ENCODE peak calls at places on chromosomes 5 and 9, in seven cellular contexts. Y is mucosa of descending colon, O is cardiac muscle cell, W is astrocyte, B is psoas muscle, P is IMR-90, E is endodermal cell. U is an unnamed sample. For H3K4me1, the result is how much of the 10 kb centered on the place peaks cover.

GRCh38 chr9:107488400-107489143 is 997 bp downstream of the KLF4 start:
- DNase-seq in W (peak), E (peak), Y (peak), P (peak), O (peak), B (peak), U (no peak)

GRCh38 chr5:133472829-133473228 is 139.5 kb downstream of the FSTL4 start:
- DNase-seq in Y (no peak), B (no peak), O (no peak), E (peak), W (no peak), P (no peak), U (no peak)

GRCh38 chr9:87498046-87498815 is 564 bp downstream of the DAPK1 start:
- DNase-seq in Y (no peak), W (peak), E (peak), P (no peak), O (peak), B (peak), U (peak)

GRCh38 chr5:36662291-36662851 is 56.0 kb downstream of the SLC1A3 start:
- DNase-seq in E (peak), O (no peak), B (no peak), Y (no peak), W (peak), P (no peak), U (no peak)

GRCh38 chr9:86494644-86495081 is 140.5 kb upstream of the TUT7 start:
- DNase-seq in E (no peak), O (peak), W (peak), B (no peak), P (peak), Y (no peak), U (no peak)

GRCh38 chr9:114316605-114317230 is 6.2 kb upstream of the ORM1 start:
- DNase-seq in Y (peak), E (peak), P (no peak), O (no peak), B (no peak), W (peak), U (peak)

GRCh38 chr5:172405226-172405625 is 49.1 kb downstream of the SH3PXD2B start:
- DNase-seq in W (no peak), O (no peak), Y (no peak), E (no peak), P (no peak), B (no peak), U (no peak)

GRCh38 chr9:126081746-126082145 is 244.9 kb upstream of the MVB12B start:
- DNase-seq in Y (no peak), O (no peak), E (no peak), P (no peak), B (no peak), W (no peak), U (no peak)

GRCh38 chr5:145449794-145450193 is 385.3 kb downstream of the PRELID2 start:
- DNase-seq in B (no peak), E (no peak), Y (no peak), O (no peak), P (no peak), W (no peak), U (no peak)

GRCh38 chr9:123893831-123894460 is 36.0 kb downstream of the DENND1A start:
- DNase-seq in B (no peak), P (peak), E (no peak), Y (no peak), W (peak), O (peak), U (peak)

GRCh38 chr9:38641985-38642864 is 21.8 kb upstream of the ANKRD18A start:
- DNase-seq in P (peak), E (peak), W (peak), O (peak), B (no peak), Y (no peak), U (no peak)

GRCh38 chr5:96661101-96661840 is 905 bp upstream of the CAST start:
- DNase-seq in W (peak), Y (peak), B (peak), E (peak), P (peak), O (peak), U (no peak)

GRCh38 chr9:35273591-35273990 is 111.8 kb downstream of the UNC13B start:
- DNase-seq in Y (no peak), E (no peak), B (no peak), W (no peak), P (no peak), O (no peak), U (no peak)

GRCh38 chr5:60672693-60673264 is 27.2 kb downstream of the DEPDC1B start:
- DNase-seq in B (no peak), P (no peak), Y (peak), O (no peak), W (no peak), E (no peak), U (no peak)

GRCh38 chr9:127608104-127608966 is 3.7 kb upstream of the STXBP1 start:
- DNase-seq in B (peak), P (peak), W (no peak), Y (peak), O (peak), E (peak), U (no peak)

GRCh38 chr5:80083115-80083890 is 48.2 kb downstream of the THBS4 start:
- DNase-seq in Y (no peak), E (peak), O (peak), B (no peak), P (peak), W (peak), U (peak)

GRCh38 chr5:137114529-137114928 is 384.6 kb downstream of the SPOCK1 start:
- DNase-seq in Y (no peak), O (peak), B (no peak), W (peak), E (no peak), P (peak), U (no peak)

GRCh38 chr5:84478603-84479002 is 93.9 kb upstream of the EDIL3 start:
- DNase-seq in B (no peak), E (no peak), W (peak), Y (no peak), O (no peak), P (peak), U (no peak)

GRCh38 chr5:18792145-18792544 is 1157.9 kb downstream of the TAF11L14 start:
- DNase-seq in O (no peak), Y (no peak), E (no peak), B (no peak), P (no peak), W (peak), U (peak)

GRCh38 chr5:58133631-58134296 is 326.1 kb downstream of the PLK2 start:
- DNase-seq in E (no peak), Y (no peak), O (peak), P (peak), W (peak), B (no peak), U (peak)

GRCh38 chr9:112711050-112711689 is 6.7 kb downstream of the INIP start:
- DNase-seq in E (peak), W (peak), O (peak), Y (no peak), P (peak), B (no peak), U (no peak)

GRCh38 chr5:138949988-138950387 is 74.9 kb upstream of the LRRTM2 start:
- DNase-seq in B (no peak), E (no peak), Y (no peak), O (no peak), P (no peak), W (no peak), U (no peak)

GRCh38 chr9:136570916-136571315 is 25.1 kb upstream of the NOTCH1 start:
- DNase-seq in E (no peak), Y (no peak), O (no peak), W (no peak), B (no peak), P (no peak), U (no peak)
- H3K4me1 ChIP-seq in E (under half), Y (under half), O (under half), W (under half), B (under half), P (under half), U (half or more)

GRCh38 chr9:120711354-120711753 is 2.9 kb downstream of the MEGF9 start:
- DNase-seq in Y (no peak), O (no peak), E (no peak), W (no peak), B (no peak), P (no peak), U (no peak)

GRCh38 chr9:120712539-120713031 is 1.7 kb downstream of the MEGF9 start:
- DNase-seq in P (no peak), O (no peak), Y (no peak), B (no peak), E (no peak), W (no peak), U (no peak)

GRCh38 chr9:120710110-120710981 is 3.9 kb downstream of the MEGF9 start:
- DNase-seq in B (no peak), Y (no peak), E (no peak), O (peak), W (peak), P (peak), U (no peak)

GRCh38 chr9:120713257-120714087 is 798 bp downstream of the MEGF9 start:
- DNase-seq in O (no peak), W (no peak), Y (peak), P (no peak), B (peak), E (peak), U (no peak)

DNA sequence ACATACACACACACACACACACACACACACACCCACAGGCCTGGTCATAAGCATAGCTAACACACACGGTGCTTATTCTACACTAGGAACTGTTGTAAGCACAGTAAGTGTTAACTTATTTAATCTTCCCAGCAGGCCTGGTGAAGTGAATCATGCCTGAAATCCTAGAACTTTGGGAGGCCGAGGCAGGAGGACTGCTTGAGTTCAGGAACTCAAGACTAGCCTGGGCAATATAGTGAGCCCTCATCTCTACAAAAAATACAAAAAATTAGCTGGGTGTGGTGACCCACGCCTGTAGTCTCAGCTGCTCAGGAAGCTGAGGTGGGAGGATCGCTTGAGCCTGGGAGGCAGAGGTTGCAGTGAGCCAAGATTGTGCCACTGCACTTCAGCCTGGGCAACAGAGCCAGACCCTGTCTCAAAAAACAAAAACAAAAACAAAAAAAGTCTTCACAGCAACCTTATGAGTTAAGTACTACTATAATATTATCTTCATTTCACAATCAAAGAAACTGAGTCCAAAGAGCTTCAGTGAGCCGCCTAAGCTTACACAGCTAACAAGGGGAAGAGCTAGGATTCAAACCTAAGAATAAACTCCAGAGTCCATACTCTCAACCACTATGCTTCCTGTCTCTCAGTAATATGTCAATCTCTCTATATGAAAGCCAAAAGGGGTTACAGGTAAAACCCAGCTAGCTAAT is 2.3 kb downstream of the MEGF9 start:
- DNase-seq in W (no peak), E (no peak), B (no peak), Y (no peak), O (no peak), P (no peak), U (no peak)
- H3K4me1 ChIP-seq in W (under half), E (under half), B (under half), Y (under half), O (under half), P (under half), U (under half)

DNA sequence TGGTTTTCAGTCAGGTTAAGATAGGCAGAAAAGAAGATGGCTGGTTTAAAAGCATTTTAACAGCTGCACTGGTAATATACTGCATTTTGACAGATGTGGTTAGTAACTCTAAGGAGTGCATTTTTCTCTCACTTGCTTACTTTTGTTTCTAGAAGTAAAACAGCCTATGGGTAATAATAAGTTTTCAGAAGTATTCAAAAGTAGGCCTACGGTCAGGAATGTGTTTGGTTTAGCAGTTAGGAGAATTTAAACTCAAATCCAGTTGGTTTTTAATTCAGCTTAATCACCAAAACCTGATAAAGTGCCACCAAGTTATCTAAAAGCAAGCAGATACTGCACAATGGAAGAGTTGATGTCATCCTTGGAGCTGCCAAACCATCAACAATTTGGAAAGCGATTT is 160.3 kb downstream of the ARSB start:
- DNase-seq in Y (no peak), W (peak), E (no peak), B (no peak), P (peak), O (peak), U (no peak)
- H3K4me1 ChIP-seq in Y (under half), W (under half), E (under half), B (under half), P (under half), O (under half), U (under half)

GRCh38 chr9:109100543-109101201 is 19.1 kb downstream of the TMEM245 start:
- DNase-seq in W (no peak), P (no peak), O (no peak), E (peak), Y (no peak), B (no peak), U (no peak)
- H3K4me1 ChIP-seq in W (under half), P (under half), O (under half), E (under half), Y (under half), B (half or more), U (under half)

GRCh38 chr9:28925184-28925583 is 1351.9 kb upstream of the C9orf72 start:
- DNase-seq in P (no peak), W (no peak), B (no peak), E (no peak), Y (no peak), O (no peak), U (no peak)

GRCh38 chr9:28921857-28922500 is 1348.7 kb upstream of the C9orf72 start:
- DNase-seq in Y (no peak), B (no peak), O (no peak), E (no peak), P (no peak), W (no peak), U (no peak)

GRCh38 chr9:28926311-28926710 is 1353.0 kb upstream of the C9orf72 start:
- DNase-seq in P (no peak), E (no peak), O (no peak), B (no peak), Y (no peak), W (no peak), U (no peak)

DNA sequence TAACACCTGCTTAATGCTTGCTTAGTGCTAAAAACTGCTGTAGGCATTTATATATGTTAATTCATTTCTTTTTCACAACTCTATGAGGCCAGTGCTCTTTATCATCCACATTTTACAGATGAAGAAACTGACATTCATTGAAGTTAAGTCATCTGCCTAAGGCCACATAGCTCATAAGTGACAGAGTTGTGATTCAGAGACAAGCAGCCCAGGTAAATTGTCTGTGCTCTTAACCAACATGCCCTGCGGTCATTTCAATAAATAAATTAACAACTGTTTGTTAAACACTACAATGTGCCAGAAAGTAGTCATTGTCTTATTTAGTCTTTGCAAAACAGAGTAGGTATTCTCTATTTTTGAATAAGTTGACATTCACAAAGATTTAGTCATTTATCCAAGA is 1354.4 kb upstream of the C9orf72 start:
- DNase-seq in Y (no peak), P (no peak), B (no peak), W (no peak), E (no peak), O (no peak), U (no peak)
- H3K4me1 ChIP-seq in Y (under half), P (under half), B (under half), W (under half), E (under half), O (under half), U (under half)

GRCh38 chr5:169263591-169263990 is 37.3 kb downstream of the SLIT3 start:
- DNase-seq in P (no peak), E (no peak), O (peak), B (no peak), W (no peak), Y (no peak), U (no peak)
- H3K4me1 ChIP-seq in P (under half), E (under half), O (under half), B (under half), W (under half), Y (under half), U (under half)

DNA sequence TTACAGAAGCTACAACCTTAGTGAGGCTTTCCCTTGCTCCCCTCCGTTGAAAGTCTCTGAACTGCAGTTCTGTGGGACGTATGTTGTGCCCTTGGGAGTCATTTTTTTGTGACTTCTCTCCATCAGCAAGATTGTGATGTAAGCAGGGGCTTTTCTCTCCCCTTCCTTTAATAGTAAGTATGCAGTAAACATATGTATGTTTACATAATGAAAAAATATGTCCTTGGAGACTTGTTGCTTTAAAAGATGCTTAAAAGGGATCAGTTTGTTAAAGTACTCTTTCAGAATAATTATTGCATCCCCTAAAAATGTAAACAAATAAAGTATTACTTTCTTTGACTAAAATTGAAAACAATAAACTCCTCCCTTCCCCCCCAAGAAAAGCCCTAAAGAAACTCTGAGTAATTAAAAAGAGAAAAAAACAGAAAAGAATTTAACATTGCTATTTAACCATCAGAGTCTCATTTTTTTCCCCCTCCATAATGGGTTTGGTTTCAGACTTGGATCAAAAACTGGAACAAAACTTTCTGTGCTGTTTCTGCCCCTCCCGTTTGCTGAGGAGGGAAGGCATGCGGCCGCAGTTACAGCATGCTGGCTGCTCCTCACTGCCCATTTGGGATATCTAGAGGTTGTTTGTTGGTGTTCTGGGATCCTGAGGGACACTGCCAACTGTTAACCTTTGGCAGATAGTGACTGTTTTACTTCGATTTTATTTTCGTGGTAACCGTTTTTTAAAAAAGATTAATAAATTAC is 40.2 kb downstream of the TRIO start:
- DNase-seq in W (no peak), O (no peak), Y (no peak), P (no peak), E (no peak), B (no peak), U (no peak)
- H3K4me1 ChIP-seq in W (half or more), O (under half), Y (under half), P (half or more), E (under half), B (half or more), U (half or more)

GRCh38 chr9:133374612-133375115 is 1.2 kb downstream of the SURF4 start:
- DNase-seq in O (peak), P (peak), E (no peak), B (no peak), Y (no peak), W (peak), U (no peak)
- H3K4me1 ChIP-seq in O (under half), P (under half), E (under half), B (half or more), Y (under half), W (under half), U (under half)

U was measured in SJSA1.